ENCODE peak calls at places on chromosomes 11 and 22, in ten cellular contexts. N is heart left ventricle, I is transverse colon, U is esophagus squamous epithelium, Z is GM12891, E is right lobe of liver, G is uterus, W is ovary, X is A549, T is H1. O is an unnamed sample.

GRCh38 chr22:21582801-21583740 is 15.6 kb downstream of the UBE2L3 start:
- DNase-seq in E (no peak), N (no peak), T (no peak), W (no peak), X (no peak), U (no peak), Z (no peak), G (no peak), I (no peak), O (no peak)

GRCh38 chr11:94084164-94084563 is 44.5 kb upstream of the PANX1 start:
- DNase-seq in I (no peak), U (no peak), W (no peak), E (no peak), G (no peak), T (no peak), X (no peak), Z (no peak), N (no peak), O (no peak)

GRCh38 chr11:19664896-19665548 is 47.6 kb upstream of the NAV2 start:
- DNase-seq in W (no peak), X (no peak), Z (no peak), E (no peak), G (no peak), T (no peak), U (no peak), N (peak; percentile 41), I (no peak), O (no peak)

GRCh38 chr11:17154409-17155159 is 53.2 kb downstream of the PIK3C2A start:
- DNase-seq in I (no peak), T (no peak), U (no peak), W (no peak), N (no peak), E (no peak), X (no peak), Z (no peak), G (no peak), O (no peak)

GRCh38 chr11:60972182-60973030 is 926 bp downstream of the CD6 start:
- DNase-seq in N (no peak), G (no peak), I (no peak), E (no peak), X (no peak), W (no peak), Z (no peak), T (no peak), U (no peak), O (no peak)

GRCh38 chr11:10005955-10006525 is 288.0 kb downstream of the SBF2 start:
- DNase-seq in E (no peak), W (no peak), I (no peak), U (no peak), T (no peak), G (no peak), X (no peak), N (no peak), Z (no peak), O (no peak)

GRCh38 chr11:131064373-131064991 is 148.2 kb upstream of the SNX19 start:
- DNase-seq in W (no peak), U (no peak), E (peak; percentile 49), N (peak; percentile 20), X (peak; percentile 52), Z (peak; percentile 40), T (peak; percentile 93), G (peak; percentile 17), I (peak; percentile 25), O (peak; percentile 15)

GRCh38 chr22:32836286-32836859 is 34.9 kb downstream of the TIMP3 start:
- DNase-seq in W (no peak), T (no peak), N (no peak), I (no peak), U (no peak), E (no peak), Z (peak; percentile 28), X (peak; percentile 5), G (no peak), O (peak; percentile 24)

GRCh38 chr22:25898707-25899365 is 156.8 kb downstream of the MYO18B start:
- DNase-seq in T (peak; percentile 54), G (no peak), W (no peak), E (no peak), U (no peak), N (no peak), I (no peak), X (peak; percentile 14), Z (no peak), O (peak; percentile 15)

GRCh38 chr11:36326524-36327419 is 30.7 kb downstream of the PRR5L start:
- DNase-seq in T (no peak), E (no peak), N (no peak), I (no peak), W (no peak), G (no peak), X (no peak), Z (peak; percentile 12), U (no peak), O (no peak)

GRCh38 chr11:59644528-59644927 is 24.3 kb downstream of the PATL1 start:
- DNase-seq in G (no peak), Z (no peak), T (no peak), E (no peak), N (no peak), I (no peak), X (no peak), U (no peak), W (no peak), O (no peak)

GRCh38 chr11:2445948-2446551 is 1.2 kb downstream of the KCNQ1 start:
- DNase-seq in T (no peak), U (no peak), Z (no peak), E (peak; percentile 49), W (no peak), X (no peak), G (no peak), N (no peak), I (peak; percentile 58), O (no peak)

DNA sequence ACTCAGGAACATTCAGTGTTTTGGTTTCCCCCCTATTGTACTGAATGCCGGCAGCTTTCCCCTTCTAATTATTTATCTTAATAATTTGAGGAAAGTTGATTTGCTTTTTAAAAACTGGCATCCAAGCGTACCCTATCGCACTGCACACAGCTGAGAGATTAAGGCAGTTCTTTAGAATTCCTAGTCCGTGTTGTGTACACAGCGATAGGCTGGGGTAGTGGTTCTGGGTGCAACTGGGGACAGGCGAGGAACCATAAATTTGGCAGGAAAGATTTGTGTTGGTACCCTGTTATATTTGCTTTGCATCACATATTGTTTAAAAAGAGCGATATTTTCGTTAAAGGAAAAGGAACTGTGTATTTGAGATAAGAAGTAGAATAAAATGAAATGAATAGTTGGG is 39.2 kb downstream of the PTPRJ start:
- DNase-seq in E (no peak), W (no peak), X (no peak), G (no peak), N (no peak), I (no peak), U (no peak), T (no peak), Z (no peak), O (no peak)
- TF ChIP-seq POLR2A in E (no peak), W (no peak), X (no peak), G (no peak), N (no peak), I (no peak), U (no peak), T (no peak), Z (no peak), O (no peak)

GRCh38 chr22:45246060-45246985 is 5.6 kb upstream of the KIAA0930 start:
- DNase-seq in T (no peak), X (peak; percentile 97), E (peak; percentile 90), U (no peak), I (peak; percentile 79), N (no peak), G (peak; percentile 78), W (peak; percentile 33), Z (no peak), O (peak; percentile 74)
- TF ChIP-seq POLR2A in T (no peak), X (no peak), E (peak; percentile 70), U (no peak), I (no peak), N (no peak), G (no peak), W (no peak), Z (no peak), O (no peak)

GRCh38 chr11:57566564-57567209 is 785 bp downstream of the UBE2L6 start:
- DNase-seq in E (no peak), G (no peak), N (no peak), W (no peak), U (no peak), I (no peak), T (no peak), X (no peak), Z (no peak), O (no peak)

GRCh38 chr11:57568330-57568766 is 876 bp upstream of the UBE2L6 start:
- DNase-seq in X (no peak), W (no peak), T (peak; percentile 97), E (no peak), I (no peak), N (peak; percentile 80), Z (no peak), U (no peak), G (peak; percentile 89), O (no peak)

GRCh38 chr11:57566035-57566504 is 1.4 kb downstream of the UBE2L6 start:
- DNase-seq in E (peak; percentile 58), T (no peak), I (peak; percentile 57), X (no peak), Z (peak; percentile 37), N (peak; percentile 38), G (no peak), W (peak; percentile 14), U (no peak), O (no peak)

GRCh38 chr11:57567210-57567511 is 311 bp downstream of the UBE2L6 start:
- DNase-seq in E (no peak), T (no peak), G (no peak), X (no peak), U (no peak), W (no peak), I (peak; percentile 34), N (no peak), Z (no peak), O (no peak)

DNA sequence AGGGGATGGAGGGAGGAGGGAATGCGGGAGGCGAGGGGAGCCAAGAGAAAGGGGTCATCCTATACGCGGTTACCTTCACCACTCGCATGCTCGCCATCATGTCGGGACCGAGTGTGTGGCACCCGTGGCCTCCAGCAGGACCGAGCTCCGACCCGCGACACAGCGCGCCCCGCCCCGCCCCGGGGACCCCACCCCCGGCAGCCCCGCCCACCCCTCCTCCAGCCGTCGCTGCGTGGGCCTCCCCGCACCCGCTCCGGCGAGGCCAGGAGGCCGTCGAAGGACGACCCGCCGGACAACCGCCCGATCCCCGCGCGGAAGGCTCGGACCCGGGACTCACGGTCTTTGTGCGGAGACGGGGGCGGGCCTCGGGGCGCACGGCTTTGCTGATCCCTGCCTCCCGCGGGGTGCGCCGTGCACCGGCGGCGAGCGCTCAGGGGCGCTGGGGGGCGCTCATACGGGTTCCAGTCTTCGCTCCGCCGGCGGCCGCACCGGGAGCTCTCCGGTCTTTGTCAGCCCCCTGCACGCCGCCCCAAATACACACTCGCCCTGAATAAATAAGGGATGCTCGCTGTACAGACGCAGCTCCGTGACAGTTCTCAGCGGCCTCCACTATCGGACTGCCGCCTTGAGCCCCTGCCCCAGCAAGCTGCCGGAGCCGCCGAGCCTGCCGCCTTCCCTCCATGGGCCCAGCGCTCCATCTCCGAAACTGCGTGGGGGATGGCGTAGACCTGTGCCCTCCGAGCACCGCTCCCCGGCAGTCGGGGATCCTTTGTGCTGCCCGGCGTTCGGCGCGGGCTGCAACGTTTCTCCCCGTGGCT is at the start of gene UBE2L6:
- DNase-seq in I (peak; percentile 87), U (peak; percentile 21), X (peak; percentile 76), N (peak; percentile 56), T (peak; percentile 80), E (peak; percentile 84), W (peak; percentile 82), Z (peak; percentile 75), G (peak; percentile 67), O (peak; percentile 80)
- TF ChIP-seq POLR2A in I (no peak), U (no peak), X (peak; percentile 36), N (no peak), T (peak; percentile 81), E (peak; percentile 22), W (peak; percentile 51), Z (no peak), G (no peak), O (peak; percentile 74)

GRCh38 chr11:124897681-124898680 is at the start of gene ROBO4:
- DNase-seq in T (peak; percentile 37), G (peak; percentile 26), E (no peak), W (no peak), U (no peak), X (no peak), I (no peak), N (peak; percentile 82), Z (no peak), O (no peak)
- TF ChIP-seq POLR2A in T (no peak), G (no peak), E (no peak), W (no peak), U (no peak), X (no peak), I (no peak), N (no peak), Z (no peak), O (no peak)